ENCODE peak calls at places on chromosomes 2 and 18, in ten cellular contexts. L is H54; I is activated naive CD4-positive, alpha-beta T cell treated with anti-CD3 and anti-CD28 coated beads, Interleukin-2, amount 50 U/mL, for 16 hours; J is pancreas; C is AML-193; Y is RCC 7860; H is adrenal gland; P is AG20443; A is neuronal stem cell; E is IMR-90. G is an unnamed sample.
A peak's percentile ranks its signal among the peaks of the same experiment; 100 is the strongest.

GRCh38 chr18:8548186-8548585 is 61.1 kb upstream of the RAB12 start:
- DNase-seq in L (peak; percentile 46), I (no peak), J (no peak), C (no peak), Y (peak; percentile 51), H (no peak), P (peak; percentile 62), A (no peak), E (peak; percentile 39), G (no peak)

GRCh38 chr2:74991977-74992376 is 33.5 kb downstream of the POLE4 start:
- DNase-seq in L (peak; percentile 13), I (no peak), J (no peak), C (no peak), Y (no peak), H (no peak), P (peak; percentile 38), A (no peak), E (peak; percentile 73), G (no peak)

GRCh38 chr2:30216157-30216556 is 15.2 kb upstream of the LBH start:
- DNase-seq in L (no peak), I (no peak), J (no peak), C (no peak), Y (no peak), H (no peak), P (peak; percentile 35), A (no peak), E (peak; percentile 58), G (no peak)

GRCh38 chr2:232389327-232389726 is 10.8 kb downstream of the ALPP start:
- DNase-seq in L (peak; percentile 60), I (no peak), J (no peak), C (no peak), Y (peak; percentile 49), H (no peak), P (no peak), A (no peak), E (peak; percentile 6), G (no peak)

GRCh38 chr2:236717120-236717519 is 147.5 kb downstream of the ACKR3 start:
- DNase-seq in L (no peak), I (no peak), J (no peak), C (no peak), Y (no peak), H (no peak), P (no peak), A (no peak), E (no peak), G (no peak)

GRCh38 chr2:99609851-99610381 is 120.1 kb upstream of the REV1 start:
- DNase-seq in L (no peak), I (no peak), J (no peak), C (no peak), Y (no peak), H (no peak), P (no peak), A (no peak), E (no peak), G (no peak)

GRCh38 chr2:101305492-101306123 is 2.9 kb downstream of the RNF149 start:
- DNase-seq in L (peak; percentile 30), I (no peak), J (no peak), C (peak; percentile 33), Y (peak; percentile 58), H (no peak), P (peak; percentile 55), A (no peak), E (peak; percentile 74), G (no peak)

GRCh38 chr2:182447163-182447562 is 20.3 kb upstream of the PDE1A start:
- DNase-seq in L (no peak), I (no peak), J (no peak), C (no peak), Y (no peak), H (no peak), P (no peak), A (no peak), E (no peak), G (no peak)

GRCh38 chr2:46076251-46076650 is 221.0 kb upstream of the EPAS1 start:
- DNase-seq in L (no peak), I (no peak), J (no peak), C (no peak), Y (no peak), H (no peak), P (no peak), A (no peak), E (peak; percentile 81), G (no peak)

GRCh38 chr2:25822190-25823117 is 55.8 kb downstream of the ASXL2 start:
- DNase-seq in L (no peak), I (peak; percentile 59), J (peak; percentile 18), C (no peak), Y (no peak), H (peak; percentile 50), P (no peak), A (no peak), E (no peak), G (peak; percentile 54)

GRCh38 chr2:112275887-112276773 is 733 bp downstream of the ZC3H6 start:
- DNase-seq in L (peak; percentile 65), I (peak; percentile 79), J (peak; percentile 91), C (peak; percentile 67), Y (peak; percentile 76), H (peak; percentile 93), P (peak; percentile 91), A (peak; percentile 79), E (peak; percentile 87), G (peak; percentile 90)

GRCh38 chr2:68588589-68588988 is 54.8 kb upstream of the PROKR1 start:
- DNase-seq in L (no peak), I (no peak), J (no peak), C (no peak), Y (no peak), H (no peak), P (no peak), A (no peak), E (no peak), G (no peak)

GRCh38 chr18:75029456-75029855 is 179.5 kb downstream of the PTGR3 start:
- DNase-seq in L (no peak), I (peak; percentile 24), J (no peak), C (no peak), Y (no peak), H (no peak), P (no peak), A (no peak), E (no peak), G (no peak)

GRCh38 chr2:168033966-168034365 is 213.4 kb downstream of the STK39 start:
- DNase-seq in L (no peak), I (no peak), J (no peak), C (no peak), Y (no peak), H (no peak), P (no peak), A (no peak), E (no peak), G (no peak)

GRCh38 chr2:223563462-223563861 is 38.7 kb downstream of the SCG2 start:
- DNase-seq in L (peak; percentile 27), I (no peak), J (no peak), C (no peak), Y (peak; percentile 81), H (no peak), P (peak; percentile 69), A (no peak), E (peak; percentile 89), G (no peak)

GRCh38 chr2:235283246-235283645 is 210.6 kb upstream of the AGAP1 start:
- DNase-seq in L (no peak), I (no peak), J (no peak), C (no peak), Y (no peak), H (no peak), P (peak; percentile 61), A (no peak), E (no peak), G (no peak)

GRCh38 chr2:239882335-239882734 is 142.8 kb downstream of the NDUFA10 start:
- DNase-seq in L (peak; percentile 14), I (peak; percentile 53), J (peak; percentile 63), C (peak; percentile 27), Y (no peak), H (peak; percentile 44), P (peak; percentile 45), A (peak; percentile 32), E (no peak), G (peak; percentile 66)

GRCh38 chr2:64655873-64656272 is 2.2 kb upstream of the SERTAD2 start:
- DNase-seq in L (no peak), I (no peak), J (no peak), C (peak; percentile 60), Y (no peak), H (no peak), P (no peak), A (no peak), E (no peak), G (no peak)

GRCh38 chr2:56185582-56186046 is 1.8 kb downstream of the CCDC85A start:
- DNase-seq in L (peak; percentile 65), I (no peak), J (peak; percentile 20), C (no peak), Y (no peak), H (peak; percentile 45), P (peak; percentile 72), A (peak; percentile 40), E (no peak), G (peak; percentile 49)

GRCh38 chr2:182713611-182714010 is 2.4 kb upstream of the DNAJC10 start:
- DNase-seq in L (no peak), I (no peak), J (no peak), C (peak; percentile 95), Y (no peak), H (no peak), P (no peak), A (no peak), E (no peak), G (no peak)

GRCh38 chr2:241773511-241774418 is 2.9 kb upstream of the GAL3ST2 start:
- DNase-seq in L (no peak), I (no peak), J (peak; percentile 8), C (no peak), Y (no peak), H (no peak), P (no peak), A (no peak), E (no peak), G (peak; percentile 49)

GRCh38 chr18:42548493-42548892 is 567.0 kb downstream of the RIT2 start:
- DNase-seq in L (no peak), I (no peak), J (no peak), C (no peak), Y (no peak), H (no peak), P (no peak), A (no peak), E (no peak), G (no peak)

GRCh38 chr18:57776767-57777166 is 26.3 kb downstream of the ATP8B1 start:
- DNase-seq in L (no peak), I (no peak), J (no peak), C (no peak), Y (no peak), H (no peak), P (peak; percentile 28), A (no peak), E (no peak), G (no peak)

G was measured in mucosa of gallbladder.